ENCODE peak calls at places on chromosome 1, in seven cellular contexts. S is HEK293T; I is stimulated activated naive CD8-positive, alpha-beta T cell treated with anti-CD3 and anti-CD28 coated beads, Interleukin-15, amount 100 ng/mL, for 72 hours; H is NCI-H524 treated with DMSO at 0.1 percent for 48 hours; T is mesothelial cell of epicardium; L is NCI-H2107; N is nephron progenitor cell. K is an unnamed sample.

GRCh38 chr1:94768046-94768445 is 52.1 kb upstream of the SLC44A3 start:
- DNase-seq in S (no peak), I (no peak), H (no peak), T (no peak), L (no peak), N (no peak), K (no peak)

GRCh38 chr1:185096531-185096930 is 51.2 kb downstream of the RNF2 start:
- DNase-seq in S (no peak), I (no peak), H (no peak), T (no peak), L (no peak), N (no peak), K (no peak)

GRCh38 chr1:107378602-107379265 is 237.9 kb downstream of the NTNG1 start:
- DNase-seq in S (no peak), I (no peak), H (no peak), T (no peak), L (no peak), N (no peak), K (no peak)

GRCh38 chr1:108041360-108042143 is 76.6 kb upstream of the VAV3 start:
- DNase-seq in S (no peak), I (no peak), H (no peak), T (no peak), L (no peak), N (no peak), K (no peak)

GRCh38 chr1:79744746-79745145 is 738.2 kb upstream of the ADGRL4 start:
- DNase-seq in S (no peak), I (no peak), H (no peak), T (no peak), L (no peak), N (no peak), K (no peak)

GRCh38 chr1:196607940-196608339 is 300 bp downstream of the KCNT2 start:
- DNase-seq in S (no peak), I (no peak), H (no peak), T (no peak), L (no peak), N (no peak), K (no peak)

GRCh38 chr1:8259498-8260290 is 58.2 kb upstream of the SLC45A1 start:
- DNase-seq in S (no peak), I (no peak), H (no peak), T (no peak), L (no peak), N (no peak), K (no peak)

GRCh38 chr1:25695991-25696330 is 79.4 kb downstream of the MAN1C1 start:
- DNase-seq in S (no peak), I (no peak), H (no peak), T (no peak), L (no peak), N (no peak), K (no peak)

GRCh38 chr1:172108494-172108893 is 267.2 kb downstream of the DNM3 start:
- DNase-seq in S (no peak), I (no peak), H (no peak), T (no peak), L (no peak), N (no peak), K (no peak)

GRCh38 chr1:25610822-25611630 is 5.6 kb upstream of the MAN1C1 start:
- DNase-seq in S (no peak), I (peak), H (no peak), T (no peak), L (no peak), N (no peak), K (no peak)

GRCh38 chr1:183580281-183580682 is 10.0 kb downstream of the NCF2 start:
- DNase-seq in S (peak), I (no peak), H (peak), T (no peak), L (peak), N (peak), K (no peak)

GRCh38 chr1:45216200-45216541 is 9.8 kb upstream of the ZSWIM5 start:
- DNase-seq in S (no peak), I (no peak), H (no peak), T (no peak), L (no peak), N (no peak), K (no peak)

GRCh38 chr1:171167785-171168184 is 17.3 kb upstream of the FMO2 start:
- DNase-seq in S (no peak), I (no peak), H (no peak), T (no peak), L (no peak), N (no peak), K (no peak)

GRCh38 chr1:161096514-161096913 is 1.6 kb upstream of the KLHDC9 start:
- DNase-seq in S (no peak), I (no peak), H (no peak), T (no peak), L (no peak), N (no peak), K (no peak)

GRCh38 chr1:67138813-67139539 is 4.2 kb upstream of the C1orf141 start:
- DNase-seq in S (no peak), I (no peak), H (no peak), T (no peak), L (no peak), N (no peak), K (no peak)

GRCh38 chr1:90476411-90476810 is 240.7 kb downstream of the BARHL2 start:
- DNase-seq in S (no peak), I (no peak), H (no peak), T (no peak), L (no peak), N (no peak), K (no peak)

GRCh38 chr1:179034720-179035119 is 9.0 kb downstream of the FAM20B start:
- DNase-seq in S (no peak), I (no peak), H (no peak), T (no peak), L (no peak), N (no peak), K (no peak)

GRCh38 chr1:2231667-2232254 is 3.6 kb downstream of the SKI start:
- DNase-seq in S (peak), I (peak), H (no peak), T (no peak), L (no peak), N (peak), K (peak)

GRCh38 chr1:244341455-244342450 is 110.0 kb downstream of the ADSS2 start:
- DNase-seq in S (no peak), I (peak), H (no peak), T (no peak), L (peak), N (no peak), K (no peak)

GRCh38 chr1:192812420-192813209 is 3.8 kb downstream of the RGS2 start:
- DNase-seq in S (no peak), I (no peak), H (no peak), T (no peak), L (no peak), N (no peak), K (no peak)

GRCh38 chr1:164576311-164577271 is 17.6 kb downstream of the PBX1 start:
- DNase-seq in S (no peak), I (no peak), H (no peak), T (no peak), L (no peak), N (peak), K (peak)

GRCh38 chr1:64343105-64343960 is 126.6 kb upstream of the CACHD1 start:
- DNase-seq in S (peak), I (no peak), H (no peak), T (no peak), L (no peak), N (no peak), K (no peak)

GRCh38 chr1:202288177-202288576 is 53.6 kb downstream of the UBE2T start:
- DNase-seq in S (no peak), I (no peak), H (no peak), T (no peak), L (no peak), N (no peak), K (no peak)

GRCh38 chr1:165355977-165356811 is at the start of gene LMX1A:
- DNase-seq in S (no peak), I (no peak), H (no peak), T (no peak), L (no peak), N (peak), K (peak)

GRCh38 chr1:4519954-4520353 is 134.5 kb upstream of the AJAP1 start:
- DNase-seq in S (no peak), I (no peak), H (no peak), T (no peak), L (no peak), N (no peak), K (no peak)

GRCh38 chr1:3373175-3373574 is 81.3 kb upstream of the ARHGEF16 start:
- DNase-seq in S (no peak), I (no peak), H (no peak), T (no peak), L (no peak), N (no peak), K (no peak)

GRCh38 chr1:229286099-229286766 is 15.3 kb downstream of the RAB4A start:
- DNase-seq in S (no peak), I (no peak), H (no peak), T (no peak), L (no peak), N (no peak), K (no peak)

GRCh38 chr1:94872771-94873495 is 52.8 kb downstream of the SLC44A3 start:
- DNase-seq in S (no peak), I (no peak), H (no peak), T (no peak), L (no peak), N (no peak), K (no peak)

GRCh38 chr1:204544321-204544720 is 28.1 kb downstream of the MDM4 start:
- DNase-seq in S (no peak), I (no peak), H (no peak), T (no peak), L (no peak), N (no peak), K (no peak)

GRCh38 chr1:227343727-227344551 is 25.6 kb upstream of the CDC42BPA start:
- DNase-seq in S (no peak), I (no peak), H (no peak), T (no peak), L (no peak), N (no peak), K (no peak)

GRCh38 chr1:18877282-18877681 is 17.8 kb upstream of the TAS1R2 start:
- DNase-seq in S (no peak), I (no peak), H (no peak), T (no peak), L (no peak), N (peak), K (no peak)

GRCh38 chr1:171715813-171716251 is 26.0 kb downstream of the VAMP4 start:
- DNase-seq in S (no peak), I (no peak), H (no peak), T (no peak), L (no peak), N (peak), K (no peak)